ENCODE peak calls at places on chromosomes 5 and 9, in seven cellular contexts. R is sigmoid colon, B is stomach, I is esophagus muscularis mucosa, X is ovary, U is A549, L is tibial nerve. C is an unnamed sample.
A peak's percentile ranks its signal among the peaks of the same experiment; 100 is the strongest.

GRCh38 chr9:13524245-13524644 is 244.8 kb upstream of the MPDZ start:
- DNase-seq in I (no peak), U (no peak), L (no peak), R (no peak), B (no peak), X (no peak), C (no peak)

GRCh38 chr5:178476531-178476930 is 113.7 kb downstream of the COL23A1 start:
- DNase-seq in B (no peak), L (no peak), I (no peak), X (no peak), U (no peak), R (no peak), C (no peak)

GRCh38 chr5:8773091-8773615 is 772.7 kb downstream of the SEMA5A start:
- DNase-seq in R (no peak), B (no peak), I (peak; percentile 62), L (no peak), X (no peak), U (no peak), C (no peak)

GRCh38 chr9:28779240-28779639 is 1206.0 kb upstream of the C9orf72 start:
- DNase-seq in L (no peak), X (no peak), I (no peak), R (no peak), U (no peak), B (no peak), C (no peak)

GRCh38 chr9:88076286-88077070 is 61.8 kb downstream of the SPATA31C2 start:
- DNase-seq in L (peak; percentile 67), R (peak; percentile 88), B (peak; percentile 96), X (peak; percentile 76), I (no peak), U (peak; percentile 82), C (no peak)

GRCh38 chr9:105257767-105258166 is 13.3 kb downstream of the SLC44A1 start:
- DNase-seq in I (no peak), B (no peak), U (no peak), X (no peak), R (no peak), L (no peak), C (no peak)

GRCh38 chr5:30183736-30184135 is 1009.8 kb upstream of the CDH6 start:
- DNase-seq in R (no peak), I (no peak), L (no peak), X (no peak), B (no peak), U (no peak), C (no peak)

GRCh38 chr5:120507197-120507596 is 43.1 kb downstream of the PRR16 start:
- DNase-seq in U (no peak), X (no peak), L (no peak), R (no peak), I (no peak), B (no peak), C (no peak)

GRCh38 chr9:83511051-83511450 is 27.1 kb downstream of the FRMD3 start:
- DNase-seq in I (no peak), B (no peak), L (no peak), R (no peak), X (no peak), U (no peak), C (peak; percentile 34)

GRCh38 chr5:64670277-64670676 is 20.0 kb upstream of the SHISAL2B start:
- DNase-seq in X (no peak), I (no peak), R (no peak), L (no peak), B (no peak), U (no peak), C (no peak)

GRCh38 chr9:136389396-136389795 is 10.6 kb downstream of the SNAPC4 start:
- DNase-seq in U (no peak), B (no peak), X (no peak), I (no peak), L (no peak), R (no peak), C (no peak)

GRCh38 chr9:136386018-136386417 is 12.5 kb upstream of the CARD9 start:
- DNase-seq in U (no peak), R (no peak), X (no peak), I (no peak), L (no peak), B (no peak), C (no peak)

GRCh38 chr9:136385015-136385414 is 11.5 kb upstream of the CARD9 start:
- DNase-seq in L (no peak), U (no peak), B (no peak), R (no peak), X (no peak), I (no peak), C (no peak)

GRCh38 chr9:136383436-136383835 is 10.0 kb upstream of the CARD9 start:
- DNase-seq in R (no peak), L (no peak), U (no peak), I (no peak), X (no peak), B (no peak), C (no peak)

DNA sequence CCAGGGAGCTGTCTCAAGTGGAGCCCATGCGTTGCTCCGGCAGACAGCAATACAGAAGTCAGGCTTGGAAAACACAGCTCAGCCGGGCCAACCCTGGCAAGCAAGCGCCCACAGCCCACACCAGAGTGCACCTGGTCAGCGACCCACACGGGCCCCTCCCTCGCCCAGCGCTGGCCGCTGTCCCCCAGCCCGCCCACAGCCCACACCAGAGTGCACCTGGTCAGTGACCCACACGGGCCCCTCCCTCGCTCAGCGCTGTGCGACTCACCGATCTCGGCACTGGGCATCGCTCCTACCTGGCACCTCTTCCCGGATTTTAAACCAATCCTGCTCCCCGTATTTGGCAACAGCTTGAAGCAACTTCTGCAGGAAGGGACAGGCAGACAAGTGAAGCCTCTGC is 12.8 kb downstream of the SNAPC4 start:
- DNase-seq in U (no peak), B (no peak), I (no peak), L (no peak), R (no peak), X (no peak), C (no peak)
- TF ChIP-seq EP300 in U (no peak), B (no peak), I (no peak), L (no peak), R (no peak), X (no peak), C (no peak)

DNA sequence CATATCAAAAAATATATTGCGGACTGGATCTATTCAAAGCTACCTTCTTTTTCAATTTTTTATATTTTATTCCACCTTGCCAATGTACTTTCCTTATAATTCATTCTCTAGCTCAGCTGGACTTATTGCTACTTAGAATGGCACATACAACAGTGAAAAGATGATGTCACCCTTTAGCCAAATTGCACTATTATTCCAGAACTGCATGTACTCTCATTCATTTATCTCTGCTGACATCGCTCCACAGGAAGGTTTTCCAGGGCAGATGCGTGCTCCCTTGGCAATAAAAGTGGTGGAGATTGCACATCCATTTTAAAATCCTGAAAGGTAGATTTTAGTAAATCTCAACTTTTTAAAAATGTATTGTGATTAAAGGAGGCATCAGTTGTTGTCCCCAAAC is 63.2 kb upstream of the SLC30A5 start:
- DNase-seq in L (no peak), X (no peak), I (no peak), U (no peak), B (no peak), R (no peak), C (no peak)
- TF ChIP-seq EP300 in L (no peak), X (no peak), I (no peak), U (no peak), B (no peak), R (no peak), C (no peak)

GRCh38 chr9:129884220-129885017 is 49.2 kb downstream of the USP20 start:
- DNase-seq in L (peak; percentile 75), R (peak; percentile 94), X (peak; percentile 83), U (peak; percentile 83), I (no peak), B (peak; percentile 93), C (peak; percentile 83)

GRCh38 chr9:129879103-129879699 is 43.9 kb downstream of the USP20 start:
- DNase-seq in L (no peak), U (no peak), X (no peak), R (no peak), B (no peak), I (no peak), C (no peak)

GRCh38 chr9:129879991-129880653 is 44.9 kb downstream of the USP20 start:
- DNase-seq in U (no peak), L (no peak), I (no peak), X (no peak), B (no peak), R (no peak), C (no peak)

GRCh38 chr9:129880654-129881546 is 45.6 kb downstream of the USP20 start:
- DNase-seq in B (no peak), I (no peak), L (no peak), X (no peak), R (no peak), U (no peak), C (no peak)

GRCh38 chr9:129881547-129882324 is 46.5 kb downstream of the USP20 start:
- DNase-seq in X (no peak), L (no peak), B (no peak), U (no peak), I (no peak), R (no peak), C (no peak)
- TF ChIP-seq EP300 in X (no peak), L (no peak), B (no peak), U (no peak), I (no peak), R (no peak), C (no peak)

DNA sequence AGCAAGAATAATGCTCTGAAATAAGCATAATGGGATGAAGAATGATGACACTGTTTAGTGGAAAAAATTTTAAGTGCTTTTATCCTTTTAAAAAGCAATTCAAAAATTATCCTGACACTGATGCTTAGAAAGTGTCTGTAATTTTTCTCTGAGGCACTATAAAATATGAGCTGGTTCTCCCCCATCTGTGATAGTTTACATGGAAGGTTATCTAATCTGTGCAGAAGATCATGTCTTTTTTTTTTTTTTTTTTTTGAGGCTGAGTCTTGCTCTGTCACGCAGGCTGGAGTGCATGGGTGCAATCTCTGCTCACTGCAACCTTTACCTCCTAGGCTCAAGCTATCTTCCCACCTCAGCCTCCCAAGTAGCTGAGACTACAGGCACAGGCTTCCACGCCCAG is 15.2 kb upstream of the TAF11L2 start:
- DNase-seq in L (no peak), R (no peak), I (no peak), X (no peak), B (no peak), U (no peak), C (no peak)
- TF ChIP-seq EP300 in L (no peak), R (no peak), I (no peak), X (no peak), B (no peak), U (no peak), C (no peak)

GRCh38 chr9:130862217-130862616 is 27.2 kb downstream of the ABL1 start:
- DNase-seq in U (no peak), I (no peak), B (no peak), R (no peak), X (no peak), L (no peak), C (no peak)

GRCh38 chr9:130865921-130866320 is 30.7 kb downstream of the QRFP start:
- DNase-seq in U (no peak), B (no peak), X (no peak), L (no peak), R (no peak), I (no peak), C (no peak)

GRCh38 chr9:130862747-130863146 is 27.7 kb downstream of the ABL1 start:
- DNase-seq in I (no peak), U (no peak), X (no peak), R (peak; percentile 78), L (no peak), B (no peak), C (no peak)

GRCh38 chr9:130866474-130866965 is 30.1 kb downstream of the QRFP start:
- DNase-seq in R (peak; percentile 82), I (no peak), B (peak; percentile 82), X (peak; percentile 72), U (peak; percentile 93), L (peak; percentile 50), C (peak; percentile 17)

GRCh38 chr9:130864541-130864940 is 29.5 kb downstream of the ABL1 start:
- DNase-seq in U (no peak), L (no peak), I (no peak), R (no peak), B (no peak), X (no peak), C (no peak)
- TF ChIP-seq EP300 in U (no peak), L (no peak), I (no peak), R (no peak), B (no peak), X (no peak), C (no peak)

C was measured in GM12878.